ENCODE peak calls at places on chromosomes 16 and 17, in five cellular contexts. H, M, Z, F and D are unnamed samples.
A peak's percentile ranks its signal among the peaks of the same experiment; 100 is the strongest.

GRCh38 chr17:59762022-59762825 is 54.8 kb downstream of the VMP1 start:
- DNase-seq in F (no peak), Z (no peak), H (no peak), M (no peak), D (no peak)

GRCh38 chr16:76226011-76226410 is 51.2 kb upstream of the CNTNAP4 start:
- DNase-seq in Z (no peak), M (no peak), F (no peak), H (no peak), D (no peak)

GRCh38 chr16:1823821-1824220 is 2.8 kb downstream of the HAGH start:
- DNase-seq in F (no peak), M (peak; percentile 76), H (no peak), Z (no peak), D (no peak)

GRCh38 chr16:50697881-50698767 is 4.7 kb downstream of the NOD2 start:
- DNase-seq in H (peak; percentile 69), Z (no peak), M (peak; percentile 53), F (no peak), D (no peak)

GRCh38 chr16:89096768-89097527 is 3.3 kb downstream of the ACSF3 start:
- DNase-seq in H (no peak), Z (peak; percentile 93), M (peak; percentile 46), F (no peak), D (no peak)

GRCh38 chr16:87062569-87063442 is 254.4 kb downstream of the C16orf95 start:
- DNase-seq in H (peak; percentile 89), F (peak; percentile 73), Z (no peak), M (peak; percentile 50), D (no peak)

GRCh38 chr16:12162151-12162559 is 185.6 kb downstream of the SNX29 start:
- DNase-seq in H (no peak), F (no peak), M (no peak), Z (no peak), D (no peak)

GRCh38 chr17:41326173-41327145 is 10.9 kb upstream of the KRTAP17-1 start:
- DNase-seq in H (no peak), M (no peak), F (no peak), Z (peak; percentile 49), D (no peak)

GRCh38 chr17:42784361-42784760 is 4.0 kb downstream of the WNK4 start:
- DNase-seq in H (no peak), Z (no peak), F (no peak), M (no peak), D (no peak)

GRCh38 chr17:77919276-77919675 is 39.2 kb upstream of the TNRC6C start:
- DNase-seq in M (no peak), Z (no peak), H (no peak), F (no peak), D (no peak)

GRCh38 chr17:11097121-11097520 is 143.9 kb upstream of the SHISA6 start:
- DNase-seq in M (no peak), Z (no peak), H (no peak), F (no peak), D (no peak)

GRCh38 chr17:42817866-42818265 is 6.2 kb downstream of the BECN1 start:
- DNase-seq in F (no peak), M (no peak), Z (no peak), H (no peak), D (no peak)

GRCh38 chr17:65542067-65542466 is 19.4 kb downstream of the AXIN2 start:
- DNase-seq in H (no peak), M (no peak), F (no peak), Z (no peak), D (no peak)

GRCh38 chr17:39757931-39758873 is 20.5 kb downstream of the GRB7 start:
- DNase-seq in H (no peak), M (peak; percentile 54), Z (peak; percentile 76), F (no peak), D (no peak)

GRCh38 chr16:9911231-9911630 is 271.0 kb downstream of the GRIN2A start:
- DNase-seq in M (no peak), H (no peak), F (no peak), Z (no peak), D (no peak)

GRCh38 chr17:80785477-80786178 is 206.0 kb upstream of the CHMP6 start:
- DNase-seq in M (no peak), F (no peak), H (peak; percentile 49), Z (peak; percentile 29), D (no peak)

GRCh38 chr17:20234266-20234665 is 225.1 kb downstream of the SPECC1 start:
- DNase-seq in H (no peak), F (no peak), Z (peak; percentile 47), M (no peak), D (no peak)

GRCh38 chr17:65054602-65055001 is 1.9 kb downstream of the GNA13 start:
- DNase-seq in F (no peak), M (peak; percentile 61), Z (no peak), H (no peak), D (no peak)

GRCh38 chr17:74324521-74324920 is 1.5 kb upstream of the KIF19 start:
- DNase-seq in H (no peak), Z (no peak), F (no peak), M (no peak), D (no peak)

GRCh38 chr17:74328487-74328886 is 2.5 kb downstream of the KIF19 start:
- DNase-seq in M (no peak), H (no peak), F (no peak), Z (no peak), D (no peak)

GRCh38 chr17:74325376-74325742 is 667 bp upstream of the KIF19 start:
- DNase-seq in H (no peak), F (peak; percentile 23), M (no peak), Z (peak; percentile 16), D (no peak)

GRCh38 chr17:74326506-74326905 is 480 bp downstream of the KIF19 start:
- DNase-seq in Z (peak; percentile 1), H (no peak), M (no peak), F (no peak), D (no peak)

DNA sequence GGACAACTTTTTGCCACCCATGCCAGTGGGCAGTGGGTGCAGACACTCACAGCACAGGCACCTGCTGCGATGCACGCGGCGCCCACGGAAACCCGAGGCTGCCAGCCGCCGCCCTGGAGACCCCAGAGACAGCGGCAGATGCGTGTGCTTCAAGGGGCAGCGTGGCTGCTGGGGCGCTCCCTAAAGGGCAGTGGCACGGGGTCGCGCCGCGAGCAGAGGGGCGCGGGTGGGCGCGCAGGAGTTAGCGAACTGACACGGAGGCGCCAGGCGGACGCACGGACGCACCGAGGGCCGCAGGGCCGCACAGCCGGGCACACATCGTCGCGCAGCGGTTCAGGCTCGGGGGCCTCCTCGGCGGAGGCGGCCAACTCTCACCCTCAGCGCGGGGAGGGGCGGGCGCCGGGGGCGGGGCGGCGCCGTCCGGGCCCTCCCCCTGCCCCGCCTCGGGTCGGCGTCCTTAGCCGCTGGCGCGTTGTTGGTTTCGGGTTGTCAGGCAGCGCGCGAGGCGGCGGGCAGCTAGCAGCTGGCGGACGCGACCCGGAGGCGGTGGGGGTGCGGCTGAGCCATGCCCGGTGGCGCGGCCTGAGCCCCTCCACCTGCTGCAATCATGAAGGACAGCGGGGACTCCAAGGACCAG is at the start of gene KIF19:
- DNase-seq in M (peak; percentile 35), H (no peak), F (peak; percentile 65), Z (peak; percentile 41), D (no peak)
- H3K36me3 ChIP-seq in M (no peaks in the 10 kb centered on the region), H (no peaks in the 10 kb centered on the region), F (no peaks in the 10 kb centered on the region), Z (no peaks in the 10 kb centered on the region), D (no peaks in the 10 kb centered on the region)

GRCh38 chr17:35694906-35695305 is 36.5 kb upstream of the RASL10B start:
- DNase-seq in Z (no peak), H (no peak), F (no peak), M (no peak), D (no peak)
- H3K36me3 ChIP-seq in Z (peaks cover 17% of the 10 kb centered on the region), H (peaks cover 30% of the 10 kb centered on the region), F (peaks cover 87% of the 10 kb centered on the region), M (peaks cover 6% of the 10 kb centered on the region), D (peaks cover 13% of the 10 kb centered on the region)

GRCh38 chr17:1002771-1003555 is 6.0 kb downstream of the TIMM22 start:
- DNase-seq in Z (no peak), H (no peak), F (no peak), M (no peak), D (no peak)

GRCh38 chr17:998111-998510 is 1.2 kb downstream of the TIMM22 start:
- DNase-seq in H (no peak), Z (no peak), M (no peak), F (no peak), D (no peak)

GRCh38 chr17:1001640-1002411 is 4.9 kb downstream of the TIMM22 start:
- DNase-seq in M (no peak), F (no peak), H (peak; percentile 90), Z (no peak), D (no peak)

GRCh38 chr17:1002412-1002753 is 5.5 kb downstream of the TIMM22 start:
- DNase-seq in Z (no peak), F (no peak), M (no peak), H (no peak), D (no peak)

DNA sequence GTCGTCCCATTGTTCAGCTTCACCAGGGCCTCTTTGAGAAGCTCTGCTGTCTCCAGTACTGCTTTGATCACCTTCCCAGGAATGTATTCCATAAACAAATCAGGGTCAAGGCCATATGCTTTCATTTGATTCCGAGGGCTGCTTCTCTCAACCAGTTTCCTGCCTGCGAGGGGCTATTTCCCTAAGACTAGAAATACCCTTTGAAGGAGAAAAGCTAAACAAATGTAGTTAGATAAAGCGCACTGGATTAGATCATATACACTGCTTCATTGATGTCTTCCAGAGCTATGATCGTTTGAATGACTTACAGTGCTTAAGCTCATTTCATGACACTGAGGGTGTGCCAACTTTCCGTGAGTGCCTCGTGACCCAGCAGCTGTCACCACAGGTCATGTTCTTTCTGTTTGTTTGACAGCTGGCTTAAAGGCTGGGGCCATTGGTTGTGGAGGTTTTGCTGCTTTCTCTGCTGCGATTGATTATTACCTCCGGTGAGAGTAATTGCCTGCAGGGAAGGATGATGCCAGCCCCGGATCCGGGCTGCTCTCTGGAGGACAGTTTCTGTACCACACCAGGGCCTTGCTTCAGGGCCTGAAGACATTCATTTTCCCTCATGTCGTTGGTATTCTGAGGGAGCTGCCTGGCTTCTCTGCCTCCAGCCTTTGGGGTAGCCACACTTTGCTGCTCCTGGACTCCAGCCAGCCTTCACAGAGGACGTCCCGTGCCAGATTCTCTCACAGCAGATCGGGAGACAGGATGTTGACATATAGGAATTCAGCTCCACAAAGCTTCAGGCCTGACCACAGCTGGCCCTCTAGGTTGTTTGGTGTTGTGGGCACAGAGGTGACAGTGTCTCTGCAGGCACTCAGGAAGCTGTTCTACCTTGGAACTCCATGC is 3.9 kb downstream of the TIMM22 start:
- DNase-seq in Z (no peak), H (peak; percentile 78), M (no peak), F (no peak), D (no peak)
- H3K36me3 ChIP-seq in Z (peaks cover 31% of the 10 kb centered on the region), H (peaks cover 17% of the 10 kb centered on the region), M (peaks cover 28% of the 10 kb centered on the region), F (peaks cover 66% of the 10 kb centered on the region), D (peaks cover 23% of the 10 kb centered on the region)

GRCh38 chr17:62562656-62563055 is 64.8 kb upstream of the MRC2 start:
- DNase-seq in H (no peak), F (no peak), Z (no peak), M (peak; percentile 23), D (no peak)
- H3K36me3 ChIP-seq in H (peaks cover 25% of the 10 kb centered on the region), F (peaks cover 89% of the 10 kb centered on the region), Z (peaks cover 20% of the 10 kb centered on the region), M (peaks cover 3% of the 10 kb centered on the region), D (peaks cover 30% of the 10 kb centered on the region)